ENCODE peak calls at places on chromosomes 5 and 9, in nine cellular contexts. Q is heart left ventricle, I is breast epithelium, T is PC-9, B is uterus, J is right atrium auricular region, E is Peyer's patch, C is MM.1S, O is upper lobe of right lung. V is an unnamed sample.

GRCh38 chr5:131068893-131069643 is 96.0 kb downstream of the HINT1 start:
- DNase-seq in O (no peak), T (no peak), C (peak), E (peak), J (no peak), Q (no peak), I (no peak), B (no peak), V (no peak)

GRCh38 chr5:36786613-36787012 is 90.0 kb upstream of the NIPBL start:
- DNase-seq in O (no peak), I (no peak), B (no peak), C (no peak), Q (no peak), J (no peak), E (no peak), T (no peak), V (no peak)

GRCh38 chr9:31388660-31389059 is 995.8 kb upstream of the ACO1 start:
- DNase-seq in O (no peak), I (no peak), Q (no peak), E (no peak), B (no peak), C (no peak), J (no peak), T (no peak), V (no peak)

GRCh38 chr9:114792396-114792795 is 13.4 kb downstream of the TNFSF15 start:
- DNase-seq in O (no peak), I (no peak), J (no peak), Q (no peak), E (no peak), T (no peak), B (no peak), C (no peak), V (no peak)

GRCh38 chr5:1642221-1642620 is 118.5 kb upstream of the LPCAT1 start:
- DNase-seq in B (no peak), C (no peak), Q (no peak), E (no peak), T (no peak), O (peak), J (no peak), I (peak), V (no peak)

GRCh38 chr5:127519527-127519926 is 2.1 kb downstream of the PRRC1 start:
- DNase-seq in Q (no peak), O (no peak), T (no peak), E (no peak), C (no peak), B (no peak), I (no peak), J (no peak), V (no peak)

GRCh38 chr5:92652735-92653134 is 928.3 kb downstream of the NR2F1-AS1 start:
- DNase-seq in B (no peak), J (no peak), C (peak), Q (no peak), E (no peak), T (no peak), I (no peak), O (no peak), V (no peak)

GRCh38 chr9:35730486-35730854 is 1.5 kb downstream of the TLN1 start:
- DNase-seq in T (no peak), Q (no peak), E (no peak), J (no peak), I (no peak), C (no peak), B (no peak), O (no peak), V (no peak)

GRCh38 chr5:150489358-150490295 is 18.3 kb upstream of the NDST1 start:
- DNase-seq in O (no peak), Q (no peak), T (no peak), C (peak), I (no peak), B (no peak), E (peak), J (no peak), V (no peak)

GRCh38 chr9:2771101-2771500 is 53.8 kb downstream of the KCNV2 start:
- DNase-seq in J (no peak), C (no peak), I (no peak), T (no peak), Q (no peak), E (no peak), O (no peak), B (no peak), V (no peak)

GRCh38 chr9:25677301-25678146 is 720 bp downstream of the TUSC1 start:
- DNase-seq in O (peak), I (peak), J (peak), B (peak), E (peak), Q (peak), T (no peak), C (no peak), V (peak)

GRCh38 chr5:7015586-7016256 is 302.5 kb downstream of the TENT4A start:
- DNase-seq in I (no peak), J (no peak), B (no peak), C (no peak), E (no peak), Q (no peak), T (peak), O (no peak), V (no peak)

GRCh38 chr5:126354012-126354856 is 69.0 kb upstream of the GRAMD2B start:
- DNase-seq in O (no peak), B (no peak), J (no peak), E (no peak), Q (no peak), T (peak), C (peak), I (no peak), V (no peak)

GRCh38 chr9:126165755-126166154 is 160.9 kb upstream of the MVB12B start:
- DNase-seq in Q (no peak), I (no peak), E (no peak), J (no peak), T (no peak), B (no peak), C (no peak), O (no peak), V (no peak)

GRCh38 chr9:81560851-81561732 is 128.3 kb downstream of the TLE1 start:
- DNase-seq in O (no peak), J (no peak), Q (no peak), E (no peak), T (no peak), B (no peak), C (no peak), I (no peak), V (no peak)

GRCh38 chr5:174945853-174946252 is 221.5 kb downstream of the MSX2 start:
- DNase-seq in I (no peak), E (no peak), J (no peak), C (no peak), T (no peak), Q (no peak), O (no peak), B (no peak), V (no peak)

GRCh38 chr5:174947548-174947947 is 223.2 kb downstream of the MSX2 start:
- DNase-seq in E (no peak), O (no peak), C (no peak), I (no peak), B (no peak), J (no peak), Q (no peak), T (no peak), V (no peak)

DNA sequence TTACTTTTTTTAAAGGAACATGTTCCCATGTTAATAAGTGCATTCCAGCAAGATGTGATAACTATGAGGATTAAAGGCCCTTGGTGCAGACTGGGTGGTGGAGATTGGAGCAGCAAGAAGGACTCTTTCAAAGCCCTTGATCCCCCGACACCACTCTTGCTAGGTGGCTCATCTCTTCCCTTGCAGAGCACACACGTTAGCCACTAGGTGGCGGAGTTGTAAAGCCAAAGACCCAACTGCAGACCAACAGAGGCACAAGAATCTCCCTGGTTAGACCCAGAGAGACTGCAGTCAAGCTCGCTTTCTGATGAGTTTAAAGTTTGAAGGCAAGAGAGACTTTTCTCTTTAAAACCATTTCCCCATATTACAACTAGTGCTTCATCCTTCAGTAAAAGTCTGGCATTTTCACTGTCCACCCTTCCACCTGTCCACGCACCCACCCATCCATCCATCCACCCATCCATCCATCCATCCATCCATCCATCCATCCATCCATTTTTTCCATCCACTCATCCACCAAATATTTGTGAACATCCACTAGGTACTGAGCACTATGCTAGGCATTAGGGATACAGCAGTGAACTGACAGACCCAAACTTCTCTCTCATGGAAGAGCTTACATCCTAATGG is 226.9 kb downstream of the MSX2 start:
- DNase-seq in T (peak), O (no peak), Q (peak), I (no peak), C (peak), B (no peak), J (peak), E (no peak), V (no peak)
- TF ChIP-seq CTCF in T (peak), O (peak), Q (peak), I (peak), C (peak), B (peak), J (peak), E (peak), V (peak)

GRCh38 chr9:117415584-117415937 is 704 bp upstream of the ASTN2 start:
- DNase-seq in C (no peak), J (no peak), E (no peak), Q (no peak), B (no peak), T (no peak), O (no peak), I (no peak), V (no peak)

GRCh38 chr9:117414220-117414905 is 494 bp downstream of the ASTN2 start:
- DNase-seq in C (peak), I (peak), B (no peak), J (no peak), T (no peak), Q (no peak), E (no peak), O (peak), V (no peak)

GRCh38 chr9:117413346-117414219 is 1.3 kb downstream of the ASTN2 start:
- DNase-seq in E (no peak), O (no peak), J (no peak), B (no peak), C (no peak), I (no peak), T (no peak), Q (no peak), V (no peak)

GRCh38 chr9:117416856-117417255 is 2.0 kb upstream of the ASTN2 start:
- DNase-seq in I (no peak), B (no peak), J (no peak), C (no peak), T (no peak), E (no peak), O (no peak), Q (no peak), V (no peak)

GRCh38 chr9:117414906-117415583 is at the start of gene ASTN2:
- DNase-seq in B (no peak), I (no peak), O (no peak), Q (no peak), T (no peak), C (peak), J (no peak), E (no peak), V (no peak)
- H3K4me3 ChIP-seq in B (peak), I (peak), O (peak), Q (peak), T (no peak), C (peak), J (peak), E (peak), V (peak)

GRCh38 chr5:132461235-132461634 is 29.3 kb downstream of the IRF1 start:
- DNase-seq in B (no peak), T (no peak), E (no peak), I (no peak), J (no peak), O (no peak), Q (no peak), C (no peak), V (no peak)

GRCh38 chr5:132460835-132461230 is 29.7 kb downstream of the IRF1 start:
- DNase-seq in I (no peak), E (no peak), T (no peak), J (no peak), Q (no peak), C (no peak), B (no peak), O (no peak), V (no peak)

GRCh38 chr5:132459031-132459982 is 31.3 kb downstream of the IRF1 start:
- DNase-seq in I (no peak), C (no peak), Q (no peak), B (no peak), T (peak), E (no peak), O (peak), J (no peak), V (no peak)

GRCh38 chr5:132461671-132462070 is 28.9 kb downstream of the IRF1 start:
- DNase-seq in E (no peak), J (no peak), C (no peak), T (no peak), I (no peak), Q (no peak), B (no peak), O (no peak), V (no peak)

GRCh38 chr5:132459983-132460834 is 30.4 kb downstream of the IRF1 start:
- DNase-seq in J (no peak), T (no peak), I (no peak), B (no peak), E (peak), O (no peak), Q (peak), C (no peak), V (no peak)
- H3K27ac ChIP-seq in J (no peak), T (peak), I (no peak), B (no peak), E (peak), O (peak), Q (peak), C (peak), V (peak)

GRCh38 chr9:70340572-70340971 is 73.9 kb downstream of the KLF9 start:
- DNase-seq in E (no peak), J (no peak), B (no peak), I (no peak), O (no peak), C (no peak), Q (no peak), T (no peak), V (no peak)
- TF ChIP-seq CTCF in E (peak), J (peak), B (peak), I (peak), O (peak), C (peak), Q (peak), T (peak), V (no peak)

V was measured in coronary artery.